ENCODE peak calls at places on chromosomes 12 and 14, in eight cellular contexts. I, D, M, H, U, Q, P and S are unnamed samples.

GRCh38 chr14:68649461-68650189 is 143.2 kb downstream of the ZFP36L1 start:
- DNase-seq in I (no peak), D (peak; percentile 37), M (peak; percentile 8), H (no peak), U (peak; percentile 10), Q (no peak), P (no peak), S (no peak)

GRCh38 chr14:69543341-69544249 is 31.1 kb downstream of the CCDC177 start:
- DNase-seq in I (no peak), D (peak; percentile 86), M (peak; percentile 46), H (peak; percentile 16), U (no peak), Q (no peak), P (peak; percentile 71), S (peak; percentile 13)

GRCh38 chr14:33737446-33737845 is 213.4 kb downstream of the EGLN3 start:
- DNase-seq in I (no peak), D (peak; percentile 85), M (no peak), H (no peak), U (no peak), Q (no peak), P (no peak), S (no peak)

GRCh38 chr14:68789002-68789797 is 3.7 kb downstream of the ZFP36L1 start:
- DNase-seq in I (peak; percentile 75), D (peak; percentile 88), M (peak; percentile 85), H (peak; percentile 89), U (peak; percentile 65), Q (no peak), P (peak; percentile 83), S (no peak)

GRCh38 chr14:68951051-68951797 is 27.9 kb downstream of the ACTN1 start:
- DNase-seq in I (no peak), D (peak; percentile 99), M (no peak), H (peak; percentile 86), U (peak; percentile 87), Q (no peak), P (peak; percentile 85), S (peak; percentile 78)

GRCh38 chr14:51018521-51018920 is 74.2 kb upstream of the PYGL start:
- DNase-seq in I (no peak), D (peak; percentile 70), M (no peak), H (no peak), U (no peak), Q (no peak), P (no peak), S (no peak)

GRCh38 chr14:100538566-100539318 is 48.5 kb downstream of the BEGAIN start:
- DNase-seq in I (no peak), D (no peak), M (peak; percentile 24), H (no peak), U (no peak), Q (no peak), P (no peak), S (no peak)

GRCh38 chr12:47834199-47835016 is 14.7 kb upstream of the HDAC7 start:
- DNase-seq in I (no peak), D (no peak), M (no peak), H (no peak), U (no peak), Q (no peak), P (no peak), S (no peak)

GRCh38 chr12:104618691-104619090 is 161.9 kb downstream of the CHST11 start:
- DNase-seq in I (no peak), D (no peak), M (no peak), H (no peak), U (no peak), Q (no peak), P (no peak), S (no peak)

GRCh38 chr12:52634266-52635056 is 16.1 kb upstream of the KRT73 start:
- DNase-seq in I (no peak), D (no peak), M (peak; percentile 49), H (peak; percentile 89), U (no peak), Q (no peak), P (no peak), S (no peak)

GRCh38 chr14:92847220-92848148 is 53.4 kb downstream of the GOLGA5 start:
- DNase-seq in I (no peak), D (no peak), M (no peak), H (no peak), U (no peak), Q (no peak), P (no peak), S (no peak)

GRCh38 chr12:182381-182883 is 31.5 kb downstream of the SLC6A12 start:
- DNase-seq in I (no peak), D (peak; percentile 84), M (no peak), H (no peak), U (no peak), Q (no peak), P (no peak), S (peak; percentile 10)

GRCh38 chr12:65364021-65364420 is 85.5 kb downstream of the MSRB3 start:
- DNase-seq in I (no peak), D (peak; percentile 45), M (no peak), H (no peak), U (no peak), Q (no peak), P (no peak), S (no peak)

GRCh38 chr12:6341439-6342139 is at the start of gene TNFRSF1A:
- DNase-seq in I (no peak), D (peak; percentile 91), M (peak; percentile 77), H (peak; percentile 87), U (peak; percentile 76), Q (no peak), P (peak; percentile 78), S (no peak)

GRCh38 chr14:64447890-64448667 is 17.2 kb upstream of the AKAP5 start:
- DNase-seq in I (no peak), D (no peak), M (no peak), H (no peak), U (no peak), Q (no peak), P (no peak), S (no peak)

GRCh38 chr12:77225373-77225772 is 160.0 kb upstream of the E2F7 start:
- DNase-seq in I (no peak), D (no peak), M (no peak), H (no peak), U (no peak), Q (no peak), P (no peak), S (no peak)

DNA sequence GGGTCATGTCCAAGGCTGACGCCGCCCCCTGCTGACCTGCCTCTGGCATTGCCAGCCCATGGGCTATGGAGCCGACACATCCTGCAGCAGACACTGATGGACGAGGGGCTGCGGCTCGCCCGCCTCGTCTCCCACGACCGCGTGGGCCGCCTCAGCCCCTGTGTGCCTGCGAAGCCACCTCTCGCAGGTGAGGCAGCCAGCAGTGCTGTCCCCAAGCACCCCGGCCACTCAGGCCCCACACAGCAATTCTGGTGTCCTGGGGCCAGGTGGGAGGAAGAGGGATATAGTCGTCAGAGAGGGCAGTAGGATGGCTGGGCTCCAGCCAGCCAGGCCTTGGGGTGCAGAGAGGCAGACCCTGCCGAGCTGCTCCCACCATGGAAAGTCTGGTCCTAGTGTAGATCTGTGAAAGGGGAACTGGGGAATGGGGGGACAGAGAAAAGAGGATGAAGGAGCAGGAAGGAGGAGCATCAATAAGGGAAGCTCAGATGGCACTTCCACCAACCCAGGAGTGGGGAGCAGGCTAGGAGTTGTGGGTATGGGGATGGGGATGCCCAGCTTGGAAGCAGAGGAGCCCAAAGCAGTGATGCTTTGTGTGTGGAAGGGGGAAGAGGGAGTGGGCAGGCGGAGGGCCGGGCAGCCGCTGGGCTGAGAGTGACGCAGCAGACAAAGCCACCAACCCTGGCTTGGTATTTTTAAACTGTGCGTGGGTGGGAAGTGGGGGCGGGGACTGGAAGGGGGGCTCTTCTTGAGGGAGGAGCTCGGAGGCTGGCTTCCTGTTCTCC is 4.7 kb downstream of the NAB2 start:
- DNase-seq in I (no peak), D (peak; percentile 93), M (peak; percentile 49), H (peak; percentile 81), U (peak; percentile 91), Q (no peak), P (peak; percentile 77), S (no peak)
- H3K36me3 ChIP-seq in I (peaks cover 36% of the 10 kb centered on the region), D (peaks cover 34% of the 10 kb centered on the region), M (peaks cover 10% of the 10 kb centered on the region), H (no peaks in the 10 kb centered on the region), U (no peaks in the 10 kb centered on the region), Q (peaks cover 21% of the 10 kb centered on the region), P (peaks cover 11% of the 10 kb centered on the region), S (peaks cover 5% of the 10 kb centered on the region)

DNA sequence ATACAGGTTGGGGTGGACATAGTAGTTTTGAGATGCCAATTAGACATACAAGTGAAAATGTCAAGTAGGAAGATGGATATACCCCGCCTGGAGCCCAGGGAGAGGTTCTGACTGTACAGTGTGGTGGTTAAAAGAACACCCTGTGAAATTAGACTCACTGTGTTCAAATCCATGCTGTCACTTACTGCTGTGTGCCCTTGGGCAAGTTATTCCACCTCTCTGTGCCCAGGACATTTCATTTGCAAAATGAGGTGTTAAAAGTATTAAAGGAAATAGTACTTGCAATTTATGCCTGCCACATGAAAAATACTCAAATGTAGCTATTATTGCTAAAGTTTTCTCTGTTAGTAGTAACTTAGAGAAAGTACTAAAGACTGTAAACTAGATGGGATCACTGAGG is 18.5 kb downstream of the GALNT4 start:
- DNase-seq in I (no peak), D (no peak), M (no peak), H (no peak), U (no peak), Q (no peak), P (no peak), S (no peak)
- H3K27ac ChIP-seq in I (no peak overlapping the region), D (no peak overlapping the region), M (no peak overlapping the region), H (no peak overlapping the region), U (no peak overlapping the region), Q (no peak overlapping the region), P (no peak overlapping the region), S (no peak overlapping the region)

DNA sequence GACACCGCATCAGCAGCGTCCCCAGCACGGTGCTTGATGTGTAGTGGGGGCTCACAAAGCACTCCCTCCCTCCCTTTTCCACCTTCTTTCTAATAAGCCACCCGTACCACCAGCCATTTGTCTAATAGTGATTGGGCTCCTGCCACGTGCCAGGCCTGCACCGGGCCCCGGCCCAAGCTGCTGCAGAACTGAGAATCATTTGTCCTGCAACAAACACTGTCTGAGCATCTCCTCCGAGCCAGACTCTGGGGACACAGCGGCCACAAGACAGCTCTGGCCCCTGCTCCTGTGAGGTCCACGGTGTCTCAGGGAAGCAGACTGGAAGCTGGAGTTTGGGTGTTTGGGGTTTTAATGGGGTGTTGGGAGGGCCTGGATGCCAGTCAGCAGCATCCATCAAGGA is 43.9 kb downstream of the MVK start:
- DNase-seq in I (no peak), D (no peak), M (no peak), H (no peak), U (no peak), Q (no peak), P (no peak), S (no peak)
- H3K27me3 ChIP-seq in I (peaks cover 5% of the 10 kb centered on the region), D (peaks cover 83% of the 10 kb centered on the region), M (no peaks in the 10 kb centered on the region), H (no peaks in the 10 kb centered on the region), U (no peaks in the 10 kb centered on the region), Q (peaks cover 9% of the 10 kb centered on the region), P (no peaks in the 10 kb centered on the region), S (peaks cover 15% of the 10 kb centered on the region)

GRCh38 chr12:117168976-117169375 is 21.3 kb downstream of the FBXO21 start:
- DNase-seq in I (no peak), D (no peak), M (no peak), H (no peak), U (no peak), Q (no peak), P (no peak), S (no peak)

GRCh38 chr12:117169548-117169947 is 20.7 kb downstream of the FBXO21 start:
- DNase-seq in I (no peak), D (no peak), M (no peak), H (peak; percentile 89), U (peak; percentile 86), Q (no peak), P (no peak), S (no peak)

GRCh38 chr12:117165342-117165741 is 24.9 kb downstream of the FBXO21 start:
- DNase-seq in I (no peak), D (no peak), M (peak; percentile 60), H (no peak), U (no peak), Q (no peak), P (no peak), S (no peak)

GRCh38 chr12:117166107-117166506 is 24.2 kb downstream of the FBXO21 start:
- DNase-seq in I (no peak), D (no peak), M (no peak), H (no peak), U (no peak), Q (no peak), P (no peak), S (no peak)

GRCh38 chr12:117167769-117168168 is 22.5 kb downstream of the FBXO21 start:
- DNase-seq in I (no peak), D (no peak), M (no peak), H (no peak), U (no peak), Q (no peak), P (no peak), S (no peak)
- H3K36me3 ChIP-seq in I (peaks cover 50% of the 10 kb centered on the region), D (peaks cover 48% of the 10 kb centered on the region), M (peaks cover 85% of the 10 kb centered on the region), H (no peaks in the 10 kb centered on the region), U (no peaks in the 10 kb centered on the region), Q (peaks cover 35% of the 10 kb centered on the region), P (peaks cover 40% of the 10 kb centered on the region), S (peaks cover 16% of the 10 kb centered on the region)